ENCODE peak calls at places on chromosome 18, in seven cellular contexts. G is A673, H is heart left ventricle, F is H7, S is GM23248, M is ovary, R is breast epithelium. I is an unnamed sample. For H3K36me3, the result is how much of the 10 kb centered on the place peaks cover.

GRCh38 chr18:62420151-62420512 is 95.0 kb downstream of the TNFRSF11A start:
- DNase-seq in G (no peak), H (no peak), F (no peak), S (peak), M (no peak), R (no peak), I (no peak)

GRCh38 chr18:38481576-38481975 is 916.0 kb upstream of the CELF4 start:
- DNase-seq in G (no peak), H (no peak), F (no peak), S (no peak), M (no peak), R (no peak), I (no peak)

GRCh38 chr18:905948-906415 is 1.3 kb downstream of the ADCYAP1 start:
- DNase-seq in G (no peak), H (no peak), F (peak), S (no peak), M (no peak), R (no peak), I (no peak)

GRCh38 chr18:55328301-55328700 is 259.7 kb downstream of the TCF4 start:
- DNase-seq in G (no peak), H (no peak), F (no peak), S (peak), M (no peak), R (no peak), I (no peak)

GRCh38 chr18:22253676-22254075 is 84.3 kb downstream of the GATA6 start:
- DNase-seq in G (no peak), H (peak), F (no peak), S (no peak), M (no peak), R (no peak), I (peak)

GRCh38 chr18:28041366-28041765 is 135.6 kb downstream of the CDH2 start:
- DNase-seq in G (peak), H (no peak), F (no peak), S (peak), M (no peak), R (no peak), I (no peak)

GRCh38 chr18:42882146-42882545 is 233.3 kb downstream of the RIT2 start:
- DNase-seq in G (no peak), H (no peak), F (no peak), S (no peak), M (no peak), R (no peak), I (no peak)

GRCh38 chr18:963276-963675 is 58.6 kb downstream of the ADCYAP1 start:
- DNase-seq in G (no peak), H (no peak), F (no peak), S (no peak), M (no peak), R (no peak), I (no peak)

GRCh38 chr18:60022671-60023276 is 123.0 kb downstream of the PMAIP1 start:
- DNase-seq in G (no peak), H (no peak), F (no peak), S (peak), M (no peak), R (no peak), I (no peak)

GRCh38 chr18:69974365-69974764 is 26.7 kb upstream of the CD226 start:
- DNase-seq in G (no peak), H (no peak), F (no peak), S (peak), M (no peak), R (no peak), I (no peak)

GRCh38 chr18:11668441-11669169 is 20.5 kb upstream of the GNAL start:
- DNase-seq in G (no peak), H (no peak), F (no peak), S (no peak), M (no peak), R (no peak), I (no peak)

GRCh38 chr18:830315-830901 is 18.4 kb upstream of the YES1 start:
- DNase-seq in G (peak), H (peak), F (peak), S (peak), M (no peak), R (no peak), I (peak)

GRCh38 chr18:34767601-34768027 is 57.5 kb downstream of the DTNA start:
- DNase-seq in G (no peak), H (no peak), F (no peak), S (peak), M (no peak), R (no peak), I (no peak)

GRCh38 chr18:9055185-9055584 is 47.3 kb upstream of the NDUFV2 start:
- DNase-seq in G (peak), H (no peak), F (no peak), S (peak), M (no peak), R (no peak), I (no peak)

GRCh38 chr18:22250591-22250996 is 81.2 kb downstream of the GATA6 start:
- DNase-seq in G (no peak), H (no peak), F (no peak), S (peak), M (no peak), R (no peak), I (peak)

GRCh38 chr18:65415167-65415566 is 335.6 kb upstream of the CDH7 start:
- DNase-seq in G (no peak), H (no peak), F (no peak), S (no peak), M (no peak), R (no peak), I (no peak)

GRCh38 chr18:61892683-61893303 is at the start of gene RNF152:
- DNase-seq in G (peak), H (peak), F (peak), S (peak), M (peak), R (peak), I (no peak)

GRCh38 chr18:6022840-6023239 is 127.5 kb upstream of the TMEM200C start:
- DNase-seq in G (no peak), H (no peak), F (peak), S (peak), M (no peak), R (no peak), I (no peak)

GRCh38 chr18:60070631-60071030 is 170.8 kb downstream of the PMAIP1 start:
- DNase-seq in G (no peak), H (no peak), F (no peak), S (no peak), M (no peak), R (no peak), I (no peak)

GRCh38 chr18:28175930-28176673 is 828 bp downstream of the CDH2 start:
- DNase-seq in G (peak), H (no peak), F (peak), S (peak), M (peak), R (no peak), I (no peak)

GRCh38 chr18:74512321-74513053 is 16.3 kb downstream of the CNDP2 start:
- DNase-seq in G (no peak), H (no peak), F (peak), S (no peak), M (no peak), R (no peak), I (no peak)
- H3K36me3 ChIP-seq in G (under half), H (half or more), F (under half), S (under half), M (under half), R (under half), I (half or more)

GRCh38 chr18:79339094-79339908 is 56.4 kb upstream of the NFATC1 start:
- DNase-seq in G (no peak), H (no peak), F (no peak), S (no peak), M (no peak), R (no peak), I (no peak)

GRCh38 chr18:79337184-79337583 is 58.5 kb upstream of the NFATC1 start:
- DNase-seq in G (no peak), H (no peak), F (no peak), S (no peak), M (no peak), R (no peak), I (no peak)

GRCh38 chr18:79335833-79336360 is 59.8 kb upstream of the NFATC1 start:
- DNase-seq in G (no peak), H (no peak), F (peak), S (no peak), M (no peak), R (no peak), I (no peak)

GRCh38 chr18:79336556-79337142 is 59.1 kb upstream of the NFATC1 start:
- DNase-seq in G (no peak), H (no peak), F (no peak), S (no peak), M (no peak), R (no peak), I (no peak)

DNA sequence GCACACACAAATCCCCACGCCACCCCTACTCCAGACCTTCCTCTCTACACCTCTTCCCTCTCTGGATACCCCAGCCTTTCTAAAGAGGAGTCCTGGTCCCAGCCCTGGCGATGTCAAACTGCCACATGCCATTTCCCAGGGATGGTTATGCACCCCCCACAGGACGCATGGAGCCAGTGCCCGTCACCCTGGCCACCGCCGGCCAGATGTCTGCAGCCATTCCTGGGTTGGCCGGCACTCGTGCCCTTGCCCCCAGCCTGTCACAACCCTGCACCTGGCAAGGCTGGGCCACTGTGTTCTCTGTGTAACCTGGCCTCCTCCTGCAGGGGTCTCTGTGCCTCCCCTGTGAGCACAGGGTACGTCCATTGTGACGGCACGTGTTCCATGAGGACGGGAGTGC is 58.1 kb upstream of the NFATC1 start:
- DNase-seq in G (no peak), H (no peak), F (no peak), S (no peak), M (no peak), R (no peak), I (no peak)
- H3K36me3 ChIP-seq in G (under half), H (half or more), F (under half), S (under half), M (under half), R (under half), I (under half)

GRCh38 chr18:80040515-80040914 is 6.3 kb downstream of the RBFA start:
- DNase-seq in G (no peak), H (no peak), F (no peak), S (no peak), M (no peak), R (no peak), I (no peak)
- H3K36me3 ChIP-seq in G (under half), H (half or more), F (under half), S (under half), M (under half), R (under half), I (half or more)

GRCh38 chr18:58733866-58734265 is 62.6 kb downstream of the MALT1 start:
- DNase-seq in G (no peak), H (no peak), F (no peak), S (no peak), M (no peak), R (no peak), I (no peak)
- H3K36me3 ChIP-seq in G (under half), H (half or more), F (under half), S (half or more), M (under half), R (under half), I (under half)

DNA sequence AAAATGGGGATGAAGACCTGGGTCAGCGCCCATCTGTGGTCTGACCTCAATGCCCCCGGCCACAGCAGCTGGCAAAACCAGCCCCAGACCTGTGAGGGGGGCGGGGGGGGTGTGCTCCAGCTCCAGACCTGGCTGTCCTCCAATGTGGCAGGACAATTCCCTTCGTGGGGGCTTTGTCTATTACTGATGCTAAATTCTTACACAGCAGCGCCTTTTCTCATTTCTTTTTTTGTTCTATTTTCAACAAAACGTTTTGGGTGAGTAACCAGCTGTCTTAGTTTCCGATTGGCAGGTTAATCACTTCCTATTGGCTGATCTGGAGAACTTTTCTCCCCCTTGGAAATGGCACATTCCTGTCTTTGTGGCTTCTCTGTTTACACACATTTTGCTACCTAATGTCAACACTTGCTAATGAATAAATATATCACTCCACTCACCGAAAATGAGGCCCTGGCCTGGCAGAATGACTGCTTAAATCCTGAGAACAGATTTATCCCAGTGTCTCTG is 4.4 kb downstream of the SMAD7 start:
- DNase-seq in G (peak), H (no peak), F (peak), S (peak), M (no peak), R (no peak), I (no peak)
- H3K36me3 ChIP-seq in G (under half), H (half or more), F (under half), S (under half), M (under half), R (under half), I (under half)

GRCh38 chr18:79737426-79737825 is 57.8 kb downstream of the CTDP1 start:
- DNase-seq in G (no peak), H (no peak), F (no peak), S (no peak), M (no peak), R (no peak), I (no peak)
- H3K36me3 ChIP-seq in G (under half), H (half or more), F (under half), S (under half), M (under half), R (under half), I (under half)

GRCh38 chr18:76886112-76886511 is 63.8 kb downstream of the ZNF236 start:
- DNase-seq in G (no peak), H (no peak), F (no peak), S (no peak), M (no peak), R (no peak), I (no peak)
- H3K36me3 ChIP-seq in G (under half), H (half or more), F (under half), S (under half), M (under half), R (under half), I (under half)

GRCh38 chr18:51048190-51048589 is 18.2 kb downstream of the SMAD4 start:
- DNase-seq in G (no peak), H (no peak), F (no peak), S (no peak), M (no peak), R (no peak), I (no peak)

GRCh38 chr18:51054764-51055163 is 24.8 kb downstream of the SMAD4 start:
- DNase-seq in G (no peak), H (no peak), F (no peak), S (peak), M (no peak), R (no peak), I (no peak)

GRCh38 chr18:51053822-51054221 is 23.8 kb downstream of the SMAD4 start:
- DNase-seq in G (no peak), H (no peak), F (no peak), S (no peak), M (no peak), R (no peak), I (no peak)

GRCh38 chr18:51049137-51049536 is 19.1 kb downstream of the SMAD4 start:
- DNase-seq in G (no peak), H (no peak), F (no peak), S (no peak), M (no peak), R (no peak), I (no peak)

DNA sequence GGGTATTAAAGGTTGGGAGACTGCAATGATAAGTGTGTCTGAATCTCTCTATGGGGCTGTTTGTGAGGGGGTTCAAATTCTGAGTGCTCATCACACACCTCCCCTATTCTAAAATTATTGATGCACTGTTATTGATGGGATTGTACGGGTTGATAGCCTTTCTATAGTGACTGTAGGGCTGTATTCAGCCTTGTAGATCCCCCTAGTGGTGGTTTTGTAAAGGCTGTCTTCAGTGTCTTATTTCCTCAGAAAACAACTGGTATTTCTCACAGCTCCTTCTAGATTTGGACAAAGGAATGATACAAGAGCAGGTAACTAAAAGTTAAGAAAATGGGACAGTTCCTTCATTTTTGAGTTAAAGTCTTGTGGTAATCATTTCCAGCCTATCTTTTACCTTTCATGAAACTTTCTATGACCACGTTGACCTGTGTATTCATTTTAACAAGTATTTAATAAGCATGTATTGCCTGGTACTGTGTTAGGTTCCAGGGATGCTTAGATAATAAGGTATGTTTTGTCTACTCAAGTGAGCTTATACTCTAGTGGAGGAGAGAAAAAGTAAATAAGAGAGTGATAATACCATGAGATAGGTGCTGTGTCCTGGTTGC is 21.2 kb downstream of the SMAD4 start:
- DNase-seq in G (peak), H (no peak), F (peak), S (peak), M (no peak), R (no peak), I (peak)
- H3K36me3 ChIP-seq in G (under half), H (half or more), F (under half), S (under half), M (under half), R (under half), I (under half)

I was measured in Karpas-422.